ENCODE peak calls at places on chromosomes 2 and 18, in five cellular contexts. H, Z, W, G and U are unnamed samples.

GRCh38 chr2:63842149-63843061 is 709 bp downstream of the UGP2 start:
- DNase-seq in H (peak), G (peak), Z (peak), W (peak), U (peak)

GRCh38 chr18:24494586-24494985 is 34.1 kb downstream of the HRH4 start:
- DNase-seq in H (no peak), Z (no peak), W (no peak), G (no peak), U (no peak)

GRCh38 chr18:7824970-7825369 is 257.9 kb downstream of the PTPRM start:
- DNase-seq in G (no peak), Z (peak), H (no peak), W (no peak), U (no peak)

GRCh38 chr2:67917332-67918054 is 145.3 kb downstream of the C1D start:
- DNase-seq in G (no peak), H (peak), Z (peak), W (peak), U (peak)

GRCh38 chr2:158313734-158314133 is 142.8 kb downstream of the CCDC148 start:
- DNase-seq in G (no peak), H (no peak), W (no peak), Z (no peak), U (no peak)

GRCh38 chr2:12167525-12168317 is 421.3 kb downstream of the LPIN1 start:
- DNase-seq in W (no peak), H (no peak), Z (no peak), G (peak), U (no peak)

GRCh38 chr2:12504443-12504842 is 212.3 kb upstream of the TRIB2 start:
- DNase-seq in H (peak), W (peak), G (no peak), Z (peak), U (peak)

GRCh38 chr18:44126598-44126997 is 554.1 kb upstream of the SETBP1 start:
- DNase-seq in W (no peak), H (no peak), G (no peak), Z (no peak), U (no peak)

GRCh38 chr2:199734651-199735050 is 116.3 kb downstream of the FTCDNL1 start:
- DNase-seq in W (no peak), Z (no peak), G (no peak), H (no peak), U (no peak)

GRCh38 chr2:62641410-62641843 is 64.1 kb upstream of the EHBP1 start:
- DNase-seq in Z (no peak), H (no peak), G (no peak), W (peak), U (peak)

GRCh38 chr2:188426121-188426520 is 134.4 kb downstream of the GULP1 start:
- DNase-seq in G (no peak), H (no peak), Z (no peak), W (no peak), U (no peak)

GRCh38 chr2:174985624-174986023 is 19.6 kb downstream of the CHN1 start:
- DNase-seq in G (no peak), W (peak), H (peak), Z (peak), U (peak)
- TF ChIP-seq CTCF in G (peak), W (peak), H (peak), Z (peak), U (peak)

GRCh38 chr2:106959975-106960632 is 74.1 kb upstream of the ST6GAL2 start:
- DNase-seq in G (no peak), Z (no peak), H (peak), W (peak), U (no peak)
- TF ChIP-seq CTCF in G (no peak), Z (no peak), H (no peak), W (no peak), U (no peak)

GRCh38 chr2:239735829-239736357 is 289.2 kb downstream of the NDUFA10 start:
- DNase-seq in W (no peak), Z (no peak), G (no peak), H (no peak), U (no peak)

GRCh38 chr2:239735131-239735828 is 289.9 kb downstream of the NDUFA10 start:
- DNase-seq in W (no peak), G (no peak), Z (no peak), H (no peak), U (no peak)

GRCh38 chr2:239737144-239737463 is 288.0 kb downstream of the NDUFA10 start:
- DNase-seq in W (no peak), Z (no peak), G (no peak), H (no peak), U (no peak)

GRCh38 chr2:239738159-239738558 is 287.0 kb downstream of the NDUFA10 start:
- DNase-seq in Z (no peak), H (no peak), G (no peak), W (no peak), U (no peak)

DNA sequence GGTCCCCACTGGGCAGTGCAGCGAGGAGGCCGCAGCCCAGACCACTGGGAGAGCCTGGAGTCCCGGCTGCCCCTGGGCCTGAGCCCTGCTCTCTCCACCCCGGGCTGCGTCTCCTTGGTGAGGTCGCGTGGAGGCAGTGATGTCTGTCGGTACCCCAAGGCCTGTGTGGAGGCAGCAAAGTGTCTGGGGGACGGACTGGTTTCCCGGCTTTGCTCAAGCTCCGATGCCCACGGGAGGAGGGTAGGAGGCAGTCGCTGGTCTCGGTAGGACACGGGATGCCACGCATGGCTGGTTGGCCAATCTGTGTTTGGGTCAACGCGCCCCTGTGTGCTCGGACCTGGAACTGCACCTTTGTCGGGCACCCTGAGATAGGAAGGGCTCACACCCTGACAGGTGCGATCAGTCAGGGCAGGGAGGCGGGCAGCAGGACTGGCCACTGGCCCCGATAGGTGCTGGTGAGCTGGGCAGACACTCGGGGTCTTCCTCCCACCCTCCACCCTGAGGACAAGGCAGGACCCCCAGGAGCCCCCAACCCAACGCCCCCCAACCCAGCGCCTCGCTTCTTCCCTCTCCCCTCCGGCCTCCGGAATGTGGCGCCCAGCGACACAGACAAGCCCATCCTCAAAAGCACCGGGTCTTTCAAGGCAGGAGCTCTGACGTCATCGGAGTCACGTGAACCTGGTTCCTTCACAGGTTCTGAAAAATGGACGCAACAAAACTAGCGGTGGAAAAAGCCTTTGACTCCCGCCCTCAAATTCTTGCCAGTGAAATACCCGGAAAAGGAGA is 288.6 kb downstream of the NDUFA10 start:
- DNase-seq in Z (no peak), G (no peak), H (no peak), W (no peak), U (no peak)
- TF ChIP-seq CTCF in Z (no peak), G (peak), H (no peak), W (no peak), U (no peak)

GRCh38 chr2:120240901-120241429 is 11.7 kb upstream of the RALB start:
- DNase-seq in H (no peak), W (no peak), Z (no peak), G (no peak), U (no peak)

GRCh38 chr2:120241709-120242108 is 10.9 kb upstream of the RALB start:
- DNase-seq in H (no peak), Z (no peak), G (no peak), W (no peak), U (no peak)

GRCh38 chr2:120237491-120237902 is 14.3 kb upstream of the TMEM185B start:
- DNase-seq in G (no peak), Z (peak), W (peak), H (peak), U (peak)

GRCh38 chr2:120238728-120239487 is 13.7 kb upstream of the RALB start:
- DNase-seq in G (no peak), H (peak), Z (peak), W (peak), U (peak)

GRCh38 chr2:120239488-120240287 is 13.0 kb upstream of the RALB start:
- DNase-seq in G (peak), Z (peak), W (peak), H (peak), U (peak)
- TF ChIP-seq CTCF in G (no peak), Z (peak), W (no peak), H (no peak), U (no peak)

GRCh38 chr2:31354837-31355236 is 59.7 kb downstream of the XDH start:
- DNase-seq in Z (no peak), W (no peak), G (no peak), H (peak), U (peak)
- TF ChIP-seq CTCF in Z (no peak), W (peak), G (peak), H (peak), U (peak)

DNA sequence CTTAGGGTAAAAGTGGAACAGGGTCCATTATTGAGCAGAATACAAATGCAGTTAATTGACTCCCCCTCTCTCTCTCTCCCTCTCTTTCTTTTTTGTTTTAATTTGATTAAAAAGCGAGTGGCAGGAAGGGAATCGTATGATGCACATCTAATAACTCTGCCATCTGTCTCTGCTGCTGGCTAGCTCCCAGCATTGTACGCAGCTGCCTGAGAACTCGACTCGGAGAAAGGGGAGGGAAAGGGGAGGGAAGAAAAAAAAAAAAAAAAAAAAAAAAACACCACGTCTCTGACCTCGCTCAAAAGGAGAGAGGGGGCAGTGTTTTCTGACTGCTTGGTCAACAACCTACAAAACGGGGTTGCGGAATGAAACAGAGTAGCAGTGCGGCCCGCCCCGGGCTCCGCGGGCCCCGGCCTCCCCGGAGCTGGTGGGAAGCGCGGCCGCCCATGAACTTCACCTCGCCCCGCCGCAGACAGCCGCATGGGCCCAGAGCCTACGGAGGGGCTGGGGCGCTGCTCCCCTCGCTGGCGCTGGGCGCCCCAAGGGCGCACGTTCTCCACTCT is 265.7 kb downstream of the TCF4 start:
- DNase-seq in W (peak), G (peak), H (peak), Z (peak), U (peak)
- TF ChIP-seq CTCF in W (peak), G (no peak), H (no peak), Z (peak), U (peak)

GRCh38 chr18:31942999-31943894 is at the start of gene TRAPPC8:
- DNase-seq in H (peak), Z (peak), G (peak), W (peak), U (peak)
- TF ChIP-seq CTCF in H (peak), Z (peak), G (no peak), W (no peak), U (peak)